ENCODE peak calls at places on chromosomes 6 and 20, in six cellular contexts. X is CD8-positive, alpha-beta T cell; T is heart right ventricle; H is aorta; L is heart left ventricle; R is DND-41. V is an unnamed sample. For H3K9me3 and H3K4me1, the result is how much of the 10 kb centered on the place peaks cover.

GRCh38 chr20:5400164-5400762 is 83.5 kb upstream of the PROKR2 start:
- DNase-seq in X (no peak), T (peak), H (no peak), L (no peak), R (peak), V (no peak)

GRCh38 chr20:51042657-51043247 is 19.8 kb upstream of the KCNG1 start:
- DNase-seq in X (no peak), T (no peak), H (no peak), L (no peak), R (no peak), V (no peak)

GRCh38 chr6:24818346-24818745 is 19.6 kb upstream of the ARMH2 start:
- DNase-seq in X (no peak), T (no peak), H (no peak), L (no peak), R (no peak), V (no peak)

GRCh38 chr20:63054103-63054474 is 47.3 kb upstream of the BHLHE23 start:
- DNase-seq in X (no peak), T (no peak), H (peak), L (no peak), R (no peak), V (no peak)

GRCh38 chr20:63540417-63541186 is 3.4 kb upstream of the PTK6 start:
- DNase-seq in X (no peak), T (no peak), H (no peak), L (no peak), R (no peak), V (no peak)

GRCh38 chr20:40449974-40450616 is 238.9 kb downstream of the MAFB start:
- DNase-seq in X (no peak), T (no peak), H (no peak), L (no peak), R (no peak), V (no peak)

GRCh38 chr6:97394160-97394748 is 111.2 kb upstream of the MMS22L start:
- DNase-seq in X (peak), T (peak), H (no peak), L (peak), R (peak), V (peak)

GRCh38 chr6:52500268-52501129 is 76.4 kb downstream of the TRAM2 start:
- DNase-seq in X (no peak), T (no peak), H (no peak), L (no peak), R (no peak), V (no peak)

GRCh38 chr20:26135325-26136110 is 438.9 kb upstream of the ZNF337 start:
- DNase-seq in X (no peak), T (no peak), H (no peak), L (no peak), R (no peak), V (no peak)

GRCh38 chr20:2626853-2627541 is 25.4 kb upstream of the NOP56 start:
- DNase-seq in X (no peak), T (no peak), H (no peak), L (no peak), R (no peak), V (no peak)

GRCh38 chr6:88380083-88380482 is 213.9 kb upstream of the CNR1 start:
- DNase-seq in X (no peak), T (no peak), H (peak), L (peak), R (no peak), V (no peak)

GRCh38 chr6:26571592-26572296 is 25.0 kb upstream of the ABT1 start:
- DNase-seq in X (peak), T (peak), H (peak), L (peak), R (no peak), V (peak)

GRCh38 chr6:24489881-24490280 is 503 bp upstream of the GPLD1 start:
- DNase-seq in X (no peak), T (peak), H (no peak), L (no peak), R (no peak), V (no peak)

GRCh38 chr6:19771753-19772336 is 65.3 kb upstream of the ID4 start:
- DNase-seq in X (no peak), T (no peak), H (peak), L (no peak), R (no peak), V (no peak)

GRCh38 chr6:125183391-125183790 is 29.8 kb downstream of the TPD52L1 start:
- DNase-seq in X (no peak), T (no peak), H (no peak), L (no peak), R (no peak), V (no peak)

GRCh38 chr6:44446626-44447297 is 59.3 kb downstream of the CDC5L start:
- DNase-seq in X (no peak), T (no peak), H (no peak), L (no peak), R (no peak), V (no peak)

GRCh38 chr6:145814035-145814500 is 527 bp downstream of the FBXO30 start:
- DNase-seq in X (peak), T (peak), H (peak), L (no peak), R (peak), V (no peak)

GRCh38 chr20:44650777-44651493 is 564 bp downstream of the ADA start:
- DNase-seq in X (peak), T (peak), H (no peak), L (no peak), R (peak), V (peak)

GRCh38 chr6:5202206-5202605 is 58.5 kb downstream of the LYRM4 start:
- DNase-seq in X (no peak), T (no peak), H (no peak), L (no peak), R (no peak), V (no peak)

GRCh38 chr6:43739642-43740091 is 30.3 kb upstream of the VEGFA start:
- DNase-seq in X (no peak), T (no peak), H (no peak), L (no peak), R (no peak), V (no peak)

GRCh38 chr6:52381249-52381648 is 19.3 kb downstream of the PAQR8 start:
- DNase-seq in X (no peak), T (no peak), H (no peak), L (no peak), R (no peak), V (no peak)

GRCh38 chr20:37348643-37349516 is 2.9 kb downstream of the SRC start:
- DNase-seq in X (no peak), T (no peak), H (no peak), L (no peak), R (no peak), V (no peak)

DNA sequence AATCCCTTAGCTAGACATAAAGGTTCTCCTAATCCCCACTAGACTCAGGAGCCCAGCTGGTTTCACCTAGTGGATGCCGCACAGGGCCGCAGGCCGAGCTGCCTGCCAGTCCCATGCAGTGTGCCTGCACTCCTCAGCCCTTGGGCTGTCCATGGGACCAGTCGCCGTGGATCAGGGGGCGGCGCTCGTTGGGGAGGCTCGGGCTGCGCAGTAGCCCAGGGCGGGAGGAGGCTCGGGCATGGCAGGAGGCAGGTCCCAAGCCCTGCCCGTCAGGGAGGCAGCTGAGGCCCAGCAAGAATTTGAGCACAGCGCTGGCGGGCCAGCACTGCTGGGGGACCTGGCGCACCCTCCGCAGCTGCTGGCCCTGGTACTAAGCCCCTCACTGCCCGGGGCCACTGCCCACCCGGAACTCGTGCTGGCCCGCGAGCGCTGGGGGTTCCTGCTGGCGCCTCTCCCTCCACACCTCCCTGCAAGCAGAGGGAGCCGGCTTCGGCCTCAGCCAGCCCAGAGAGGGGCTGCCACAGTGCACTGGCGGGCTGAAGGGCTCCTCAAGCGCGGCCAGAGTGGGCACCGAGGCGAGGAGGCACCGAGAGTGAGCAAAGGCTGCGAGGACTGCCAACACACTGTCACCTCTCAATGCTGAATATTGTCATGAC is 307.8 kb downstream of the C6orf118 start:
- DNase-seq in X (no peak), T (no peak), H (no peak), L (no peak), R (no peak), V (no peak)
- H3K9me3 ChIP-seq in X (under half), T (under half), H (under half), L (under half), R (under half), V (under half)

GRCh38 chr20:49676581-49677291 is 36.9 kb downstream of the B4GALT5 start:
- DNase-seq in X (peak), T (no peak), H (no peak), L (no peak), R (no peak), V (peak)
- H3K4me1 ChIP-seq in X (under half), T (half or more), H (under half), L (half or more), R (under half), V (half or more)

GRCh38 chr6:143581835-143582480 is 70.4 kb upstream of the FUCA2 start:
- DNase-seq in X (no peak), T (no peak), H (no peak), L (no peak), R (no peak), V (no peak)
- H3K27ac ChIP-seq in X (no peak), T (no peak), H (no peak), L (no peak), R (no peak), V (no peak)

GRCh38 chr6:169998457-169998856 is 247.0 kb downstream of the ERMARD start:
- DNase-seq in X (no peak), T (no peak), H (no peak), L (no peak), R (no peak), V (no peak)
- H3K9me3 ChIP-seq in X (under half), T (under half), H (under half), L (under half), R (under half), V (under half)

DNA sequence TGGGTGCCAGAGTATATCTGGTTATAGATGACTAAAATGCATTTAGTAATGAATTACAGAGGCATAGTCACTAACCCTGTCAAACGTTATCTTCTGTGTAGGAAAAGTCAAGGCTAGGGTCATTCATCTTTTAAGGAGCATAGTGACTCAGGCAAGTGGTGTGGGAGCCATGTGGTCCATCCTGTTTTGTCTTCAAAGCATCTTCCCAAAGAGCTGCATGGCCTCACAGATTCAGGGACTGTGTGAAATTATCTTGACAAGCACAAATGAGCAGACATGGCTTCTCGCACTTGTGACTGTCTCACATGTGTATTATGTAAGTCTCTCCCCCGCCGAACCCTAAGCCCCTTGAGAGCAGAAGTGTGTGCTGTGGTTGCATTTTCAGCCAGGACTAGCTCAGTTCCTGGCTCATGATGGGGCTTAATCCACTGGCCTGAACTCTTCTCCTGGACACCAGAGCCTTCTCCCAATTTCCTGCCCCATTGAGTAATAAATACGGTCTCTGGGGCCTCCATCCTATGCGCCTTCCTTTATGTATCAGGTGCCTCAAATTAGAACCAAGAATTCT is 769.1 kb downstream of the QKI start:
- DNase-seq in X (no peak), T (peak), H (no peak), L (no peak), R (no peak), V (no peak)
- H3K4me1 ChIP-seq in X (under half), T (under half), H (under half), L (under half), R (under half), V (under half)

DNA sequence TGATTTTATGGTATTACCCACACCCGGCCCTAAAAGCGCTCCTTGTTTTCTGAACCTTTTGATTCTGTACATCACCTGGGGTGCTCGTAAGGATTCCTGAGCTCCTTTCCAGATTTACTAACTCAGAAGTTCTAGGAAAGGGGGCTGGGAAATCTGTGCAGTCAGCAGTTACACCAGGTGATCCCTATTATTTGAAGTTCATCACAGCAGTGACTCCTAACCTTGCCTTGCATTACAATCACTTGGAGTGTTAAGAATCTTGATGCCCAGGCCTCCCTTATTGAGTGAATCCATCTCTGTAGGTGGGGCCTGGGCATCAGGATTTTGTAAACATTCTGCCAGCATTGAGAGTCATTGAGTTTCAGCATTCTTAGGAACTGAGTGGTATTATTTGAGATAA is 44.7 kb downstream of the BMP6 start:
- DNase-seq in X (no peak), T (no peak), H (no peak), L (no peak), R (no peak), V (no peak)
- H3K27ac ChIP-seq in X (no peak), T (no peak), H (no peak), L (no peak), R (no peak), V (no peak)

V was measured in CD4-positive, alpha-beta memory T cell.